ENCODE peak calls at places on chromosomes 4 and X, in eight cellular contexts. U, O, G, Z, R, K, P and S are unnamed samples.

GRCh38 chr4:786074-786741 is 39.7 kb downstream of the CPLX1 start:
- DNase-seq in U (no peak), O (peak; percentile 77), G (no peak), Z (no peak), R (no peak), K (no peak), P (no peak), S (no peak)

GRCh38 chr4:3460926-3461325 is 2.2 kb upstream of the DOK7 start:
- DNase-seq in U (no peak), O (no peak), G (no peak), Z (no peak), R (no peak), K (no peak), P (no peak), S (no peak)

GRCh38 chr4:168908093-168908492 is 102.0 kb downstream of the CBR4 start:
- DNase-seq in U (peak; percentile 45), O (no peak), G (peak; percentile 53), Z (no peak), R (no peak), K (no peak), P (no peak), S (no peak)

GRCh38 chr4:77432702-77433101 is 172.9 kb upstream of the CXCL13 start:
- DNase-seq in U (peak; percentile 29), O (no peak), G (no peak), Z (peak; percentile 3), R (peak; percentile 45), K (no peak), P (no peak), S (no peak)

GRCh38 chrX:53211391-53211978 is 13.5 kb downstream of the KDM5C start:
- DNase-seq in U (peak; percentile 89), O (no peak), G (peak; percentile 65), Z (no peak), R (no peak), K (no peak), P (no peak), S (no peak)

GRCh38 chrX:103253608-103254007 is 1.3 kb downstream of the TCEAL8 start:
- DNase-seq in U (no peak), O (no peak), G (peak; percentile 37), Z (no peak), R (no peak), K (no peak), P (no peak), S (no peak)

GRCh38 chr4:187333151-187333550 is 609.5 kb upstream of the FAT1 start:
- DNase-seq in U (peak; percentile 75), O (no peak), G (no peak), Z (no peak), R (no peak), K (no peak), P (no peak), S (no peak)

GRCh38 chr4:39668835-39669234 is 29.1 kb upstream of the UBE2K start:
- DNase-seq in U (no peak), O (no peak), G (no peak), Z (no peak), R (no peak), K (no peak), P (no peak), S (no peak)

GRCh38 chr4:98605216-98605615 is 53.2 kb downstream of the TSPAN5 start:
- DNase-seq in U (peak; percentile 11), O (no peak), G (peak; percentile 33), Z (no peak), R (no peak), K (no peak), P (no peak), S (no peak)

GRCh38 chr4:164304861-164305260 is 449.1 kb upstream of the SMIM31 start:
- DNase-seq in U (peak; percentile 72), O (no peak), G (no peak), Z (no peak), R (no peak), K (no peak), P (no peak), S (no peak)

GRCh38 chr4:86968477-86969015 is 33.7 kb downstream of the AFF1 start:
- DNase-seq in U (no peak), O (no peak), G (no peak), Z (no peak), R (no peak), K (no peak), P (no peak), S (no peak)

GRCh38 chr4:10599574-10599973 is 85.0 kb downstream of the CLNK start:
- DNase-seq in U (no peak), O (no peak), G (no peak), Z (no peak), R (no peak), K (no peak), P (no peak), S (no peak)

GRCh38 chr4:189001971-189002450 is 862.8 kb downstream of the TRIML1 start:
- DNase-seq in U (no peak), O (no peak), G (no peak), Z (no peak), R (no peak), K (no peak), P (no peak), S (no peak)

GRCh38 chr4:138835833-138836521 is 179.6 kb upstream of the NOCT start:
- DNase-seq in U (peak; percentile 63), O (no peak), G (peak; percentile 42), Z (peak; percentile 59), R (peak; percentile 48), K (no peak), P (no peak), S (no peak)

GRCh38 chr4:150664935-150665334 is 83.0 kb downstream of the MAB21L2 start:
- DNase-seq in U (peak; percentile 83), O (no peak), G (peak; percentile 14), Z (no peak), R (no peak), K (no peak), P (no peak), S (no peak)

GRCh38 chrX:275967-276587 is 5.1 kb upstream of the PLCXD1 start:
- DNase-seq in U (peak; percentile 73), O (peak; percentile 88), G (peak; percentile 70), Z (peak; percentile 84), R (peak; percentile 73), K (peak; percentile 80), P (no peak), S (peak; percentile 12)

GRCh38 chrX:270848-271367 is 10.3 kb upstream of the PLCXD1 start:
- DNase-seq in U (no peak), O (peak; percentile 53), G (no peak), Z (no peak), R (no peak), K (peak; percentile 59), P (no peak), S (no peak)

GRCh38 chrX:275476-275966 is 5.7 kb upstream of the PLCXD1 start:
- DNase-seq in U (no peak), O (peak; percentile 73), G (no peak), Z (no peak), R (no peak), K (no peak), P (no peak), S (no peak)

GRCh38 chrX:276588-277171 is 4.5 kb upstream of the PLCXD1 start:
- DNase-seq in U (peak; percentile 65), O (peak; percentile 83), G (peak; percentile 90), Z (peak; percentile 82), R (no peak), K (no peak), P (no peak), S (peak; percentile 8)

GRCh38 chrX:274904-275475 is 6.2 kb upstream of the PLCXD1 start:
- DNase-seq in U (no peak), O (no peak), G (no peak), Z (no peak), R (no peak), K (no peak), P (no peak), S (no peak)
- H3K4me3 ChIP-seq in U (no peak overlapping the region), O (no peak overlapping the region), G (no peak overlapping the region), Z (no peak overlapping the region), R (no peak overlapping the region), K (no peak overlapping the region), P (peak overlapping the region; percentile 91), S (no peak overlapping the region)

DNA sequence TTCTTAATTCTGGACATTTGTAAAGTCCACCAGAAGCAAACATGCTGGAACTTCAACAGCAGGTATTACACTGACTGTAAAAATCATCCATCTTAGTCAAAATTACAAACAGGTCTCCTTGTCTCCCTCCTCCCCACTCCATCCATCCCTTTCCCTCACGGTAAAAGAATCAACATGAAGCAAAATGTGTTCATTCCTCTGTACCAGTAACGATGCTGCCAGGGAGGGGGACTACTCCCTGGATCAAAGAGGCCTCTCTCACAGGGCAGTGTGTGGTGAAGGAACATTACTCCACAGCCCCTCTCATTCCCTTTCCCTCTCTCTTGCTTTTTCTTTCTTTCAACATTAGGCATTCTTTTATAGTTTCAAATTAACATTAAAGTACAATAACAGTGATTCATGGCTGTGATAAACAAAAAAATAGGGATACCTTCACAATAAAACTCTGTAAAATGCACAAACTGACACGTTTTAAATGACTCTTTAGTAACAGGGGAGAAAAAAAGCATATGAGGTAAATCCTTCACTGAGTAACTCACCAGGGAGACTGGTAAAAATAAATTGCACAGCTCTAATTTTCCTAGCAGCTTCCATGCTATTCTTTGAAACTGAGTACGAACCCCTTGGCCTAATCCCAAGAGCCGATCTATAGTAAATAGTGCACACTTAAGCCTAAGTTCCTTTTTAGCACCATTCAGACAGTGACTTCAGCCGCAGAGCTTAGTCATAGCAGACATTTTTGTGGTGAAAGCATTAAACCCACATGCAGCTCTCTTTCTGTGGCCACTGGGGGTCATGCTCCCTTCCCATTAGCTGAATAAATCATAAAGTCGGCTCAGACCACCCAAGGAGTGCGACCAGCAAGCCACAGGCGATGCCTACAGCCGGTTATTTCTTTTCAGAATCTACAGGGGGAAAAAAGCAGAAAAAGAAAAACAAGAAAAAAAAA is 215.6 kb upstream of the GYPA start:
- DNase-seq in U (peak; percentile 85), O (no peak), G (peak; percentile 78), Z (peak; percentile 5), R (peak; percentile 59), K (no peak), P (peak; percentile 15), S (peak; percentile 32)
- H3K27me3 ChIP-seq in U (peaks cover 5% of the 10 kb centered on the region), O (no peaks in the 10 kb centered on the region), G (peaks cover 84% of the 10 kb centered on the region), Z (no peaks in the 10 kb centered on the region), R (no peaks in the 10 kb centered on the region), K (no peaks in the 10 kb centered on the region), P (no peaks in the 10 kb centered on the region), S (no peaks in the 10 kb centered on the region)

GRCh38 chrX:55161581-55161980 is 58.6 kb upstream of the PAGE5 start:
- DNase-seq in U (no peak), O (no peak), G (peak; percentile 30), Z (peak; percentile 5), R (no peak), K (no peak), P (peak; percentile 27), S (no peak)
- H3K4me3 ChIP-seq in U (peak overlapping the region; percentile 94), O (peak overlapping the region; percentile 9), G (peak overlapping the region; percentile 98), Z (peak overlapping the region; percentile 70), R (peak overlapping the region; percentile 92), K (peak overlapping the region; percentile 30), P (peak overlapping the region; percentile 74), S (peak overlapping the region; percentile 73)

DNA sequence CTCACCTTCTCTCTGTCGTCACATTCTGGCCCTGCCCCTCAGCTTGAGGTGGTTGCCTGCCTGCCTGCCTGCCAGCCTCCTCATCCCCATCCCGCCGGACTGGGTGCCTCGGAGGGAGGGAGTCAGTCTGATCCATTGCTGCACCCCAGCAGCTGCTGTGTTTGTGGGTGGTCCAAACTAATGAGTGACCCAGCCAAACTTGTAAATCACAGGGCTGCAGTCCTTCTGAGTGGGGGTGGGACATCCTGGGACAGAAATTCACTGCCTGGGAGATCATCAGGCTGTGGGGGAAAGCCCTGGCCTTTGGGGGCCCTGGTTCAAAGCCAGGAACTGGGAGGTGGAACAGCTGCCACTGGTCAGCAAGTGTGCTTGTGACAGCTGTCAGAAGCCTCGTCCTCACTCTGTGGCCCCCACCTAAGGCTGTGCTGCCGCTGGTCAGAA is 5.5 kb downstream of the GPR78 start:
- DNase-seq in U (no peak), O (peak; percentile 57), G (no peak), Z (no peak), R (no peak), K (no peak), P (no peak), S (no peak)
- H3K27me3 ChIP-seq in U (no peaks in the 10 kb centered on the region), O (no peaks in the 10 kb centered on the region), G (peaks cover 23% of the 10 kb centered on the region), Z (no peaks in the 10 kb centered on the region), R (peaks cover 45% of the 10 kb centered on the region), K (peaks cover 12% of the 10 kb centered on the region), P (peaks cover 21% of the 10 kb centered on the region), S (no peaks in the 10 kb centered on the region)

GRCh38 chrX:119990409-119990994 is 47.0 kb upstream of the NKAP start:
- DNase-seq in U (no peak), O (peak; percentile 75), G (no peak), Z (no peak), R (no peak), K (no peak), P (no peak), S (no peak)
- H3K4me3 ChIP-seq in U (peak overlapping the region; percentile 37), O (no peak overlapping the region), G (no peak overlapping the region), Z (no peak overlapping the region), R (peak overlapping the region; percentile 14), K (no peak overlapping the region), P (peak overlapping the region; percentile 61), S (no peak overlapping the region)